ENCODE peak calls at places on chromosomes 1 and 21, in five cellular contexts. V is HCT116, H is HepG2, I is K562, P is GM12878. C is an unnamed sample.

GRCh38 chr21:39037807-39038405 is 145.3 kb downstream of the PSMG1 start:
- DNase-seq in V (no peak), H (no peak), I (peak; percentile 34), P (no peak), C (peak; percentile 78)

GRCh38 chr1:145425436-145426029 is at the start of gene NBPF20:
- DNase-seq in V (peak; percentile 39), H (peak; percentile 72), I (peak; percentile 88), P (peak; percentile 35), C (peak; percentile 36)

GRCh38 chr1:226444901-226445300 is 37.0 kb upstream of the PARP1 start:
- DNase-seq in V (no peak), H (no peak), I (no peak), P (peak; percentile 83), C (no peak)

GRCh38 chr1:24555591-24556413 is at the start of gene NCMAP:
- DNase-seq in V (peak; percentile 10), H (peak; percentile 26), I (no peak), P (no peak), C (peak; percentile 71)

GRCh38 chr1:37556712-37557196 is at the start of gene DNALI1:
- DNase-seq in V (no peak), H (peak; percentile 44), I (peak; percentile 92), P (no peak), C (peak; percentile 98)

GRCh38 chr1:167601442-167602380 is 28.3 kb upstream of the RCSD1 start:
- DNase-seq in V (no peak), H (no peak), I (peak; percentile 51), P (no peak), C (no peak)

GRCh38 chr1:7186382-7187120 is 401.3 kb downstream of the CAMTA1 start:
- DNase-seq in V (no peak), H (no peak), I (no peak), P (no peak), C (no peak)

GRCh38 chr1:207993477-207994445 is 82.8 kb upstream of the CD34 start:
- DNase-seq in V (no peak), H (no peak), I (peak; percentile 49), P (no peak), C (peak; percentile 70)

GRCh38 chr1:210125143-210125542 is 107.5 kb upstream of the SERTAD4 start:
- DNase-seq in V (no peak), H (no peak), I (no peak), P (no peak), C (no peak)

GRCh38 chr1:182217967-182218366 is 156.5 kb upstream of the ZNF648 start:
- DNase-seq in V (peak; percentile 22), H (no peak), I (no peak), P (no peak), C (no peak)

GRCh38 chr1:94236021-94236491 is 1.3 kb downstream of the ARHGAP29 start:
- DNase-seq in V (no peak), H (no peak), I (no peak), P (no peak), C (no peak)

GRCh38 chr1:223079498-223079897 is 63.5 kb downstream of the TLR5 start:
- DNase-seq in V (no peak), H (no peak), I (no peak), P (no peak), C (no peak)

GRCh38 chr1:183417691-183418491 is at the start of gene NMNAT2:
- DNase-seq in V (no peak), H (no peak), I (peak; percentile 3), P (no peak), C (no peak)

GRCh38 chr1:101064697-101065096 is 39.1 kb upstream of the DPH5 start:
- DNase-seq in V (no peak), H (no peak), I (no peak), P (no peak), C (no peak)

GRCh38 chr1:33327587-33328325 is 6.9 kb upstream of the A3GALT2 start:
- DNase-seq in V (no peak), H (no peak), I (no peak), P (no peak), C (no peak)

GRCh38 chr1:32539584-32540571 is 651 bp downstream of the ZBTB8A start:
- DNase-seq in V (no peak), H (no peak), I (peak; percentile 35), P (no peak), C (no peak)

GRCh38 chr1:18630511-18631495 is at the start of gene PAX7:
- DNase-seq in V (no peak), H (no peak), I (no peak), P (no peak), C (peak; percentile 81)

GRCh38 chr1:23469372-23469982 is 14.5 kb downstream of the ASAP3 start:
- DNase-seq in V (no peak), H (no peak), I (no peak), P (no peak), C (no peak)

GRCh38 chr1:15261155-15262002 is 14.4 kb downstream of the FHAD1 start:
- DNase-seq in V (peak; percentile 57), H (peak; percentile 68), I (peak; percentile 18), P (no peak), C (peak; percentile 46)

GRCh38 chr1:12511516-12512468 is 106.2 kb downstream of the DHRS3 start:
- DNase-seq in V (no peak), H (no peak), I (peak; percentile 51), P (no peak), C (no peak)

GRCh38 chr21:46028547-46029200 is 47.1 kb downstream of the COL6A1 start:
- DNase-seq in V (no peak), H (no peak), I (no peak), P (no peak), C (no peak)

GRCh38 chr1:108801101-108801500 is 54.6 kb downstream of the STXBP3 start:
- DNase-seq in V (no peak), H (no peak), I (no peak), P (no peak), C (no peak)

GRCh38 chr21:15222711-15223110 is 157.9 kb upstream of the NRIP1 start:
- DNase-seq in V (peak; percentile 49), H (no peak), I (no peak), P (no peak), C (no peak)

GRCh38 chr1:30403061-30403645 is 320.2 kb downstream of the MATN1 start:
- DNase-seq in V (no peak), H (no peak), I (no peak), P (no peak), C (no peak)

GRCh38 chr1:99808391-99809115 is 41.6 kb upstream of the AGL start:
- DNase-seq in V (peak; percentile 85), H (peak; percentile 81), I (peak; percentile 93), P (peak; percentile 79), C (no peak)

GRCh38 chr1:58968360-58968952 is 184.6 kb upstream of the JUN start:
- DNase-seq in V (no peak), H (no peak), I (peak; percentile 76), P (peak; percentile 92), C (no peak)

GRCh38 chr1:98044766-98045165 is 123.9 kb upstream of the DPYD start:
- DNase-seq in V (no peak), H (no peak), I (no peak), P (no peak), C (peak; percentile 48)

GRCh38 chr1:71157151-71157550 is 76.3 kb upstream of the ZRANB2 start:
- DNase-seq in V (no peak), H (no peak), I (no peak), P (no peak), C (no peak)

GRCh38 chr1:109112056-109112651 is 1.8 kb upstream of the ELAPOR1 start:
- DNase-seq in V (no peak), H (peak; percentile 51), I (peak; percentile 76), P (no peak), C (no peak)

GRCh38 chr1:177426533-177426932 is 255.8 kb downstream of the BRINP2 start:
- DNase-seq in V (no peak), H (no peak), I (no peak), P (no peak), C (no peak)
- TF ChIP-seq SRF in V (no peak), H (no peak), I (no peak), P (no peak), C (no peak)

DNA sequence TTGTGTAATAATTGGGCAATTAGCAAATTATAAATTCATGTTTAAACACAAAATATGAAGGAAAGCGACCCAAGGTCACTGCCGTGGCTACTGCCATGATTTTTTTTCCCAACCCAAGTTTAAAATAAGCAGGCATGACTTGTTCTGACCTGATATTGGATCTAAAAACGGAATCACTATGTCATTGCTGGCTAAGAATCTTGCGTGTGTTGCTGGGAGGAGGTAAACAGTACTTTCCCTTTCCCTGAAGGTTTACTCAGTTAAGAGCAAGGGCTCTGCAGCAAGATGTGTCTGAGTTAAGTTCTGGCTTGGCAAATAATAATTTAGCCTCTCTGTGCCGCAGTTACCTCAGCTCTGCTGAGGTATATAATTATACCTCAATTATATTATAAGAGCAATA is 125.7 kb upstream of the L1TD1 start:
- DNase-seq in V (no peak), H (no peak), I (no peak), P (no peak), C (no peak)
- TF ChIP-seq SRF in V (no peak), H (no peak), I (no peak), P (no peak), C (no peak)

GRCh38 chr1:3297756-3298155 is 156.7 kb upstream of the ARHGEF16 start:
- DNase-seq in V (no peak), H (no peak), I (no peak), P (no peak), C (no peak)

GRCh38 chr1:3295846-3296245 is 158.6 kb upstream of the ARHGEF16 start:
- DNase-seq in V (no peak), H (no peak), I (no peak), P (no peak), C (no peak)

GRCh38 chr1:3296858-3297257 is 157.6 kb upstream of the ARHGEF16 start:
- DNase-seq in V (no peak), H (no peak), I (no peak), P (no peak), C (no peak)

GRCh38 chr1:3298197-3298596 is 156.3 kb upstream of the ARHGEF16 start:
- DNase-seq in V (no peak), H (no peak), I (no peak), P (no peak), C (no peak)

GRCh38 chr1:3296326-3296725 is 158.1 kb upstream of the ARHGEF16 start:
- DNase-seq in V (no peak), H (no peak), I (no peak), P (no peak), C (no peak)
- TF ChIP-seq SRF in V (no peak), H (no peak), I (no peak), P (no peak), C (no peak)

GRCh38 chr1:39833121-39833520 is 44.5 kb upstream of the BMP8B start:
- DNase-seq in V (no peak), H (no peak), I (no peak), P (no peak), C (no peak)
- TF ChIP-seq SRF in V (no peak), H (no peak), I (no peak), P (no peak), C (no peak)

GRCh38 chr1:103457856-103458255 is 67.6 kb upstream of the RNPC3 start:
- DNase-seq in V (no peak), H (no peak), I (no peak), P (no peak), C (peak; percentile 41)
- TF ChIP-seq SRF in V (no peak), H (no peak), I (no peak), P (no peak), C (no peak)

DNA sequence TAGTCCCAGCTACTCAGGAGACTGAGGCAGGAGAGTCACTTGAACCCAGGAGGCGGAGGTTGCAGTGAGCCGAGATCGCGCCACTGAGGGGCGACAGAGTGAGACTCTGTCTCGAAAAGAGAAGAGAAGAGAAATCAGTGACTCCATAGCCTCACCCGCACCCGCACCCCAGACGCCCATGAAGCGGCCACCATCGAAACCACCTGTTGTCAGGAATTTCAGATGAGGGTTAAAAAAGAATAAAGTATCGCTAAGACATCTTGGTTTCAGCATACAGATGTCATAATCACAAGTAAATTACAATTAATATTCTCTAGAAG is 47.4 kb downstream of the NPHP4 start:
- DNase-seq in V (no peak), H (no peak), I (no peak), P (no peak), C (peak; percentile 31)
- TF ChIP-seq SRF in V (no peak), H (no peak), I (no peak), P (no peak), C (no peak)

C was measured in H1.